ENCODE peak calls at places on chromosome X, in eight cellular contexts. N is iPS-NIHi11, J is AG08395, K is head of caudate nucleus, U is RPMI8226, F is kidney, Z is D341Med, Y is MCF 10A. W is an unnamed sample.

GRCh38 chrX:38985375-38985774 is 184.1 kb downstream of the MID1IP1 start:
- DNase-seq in Y (peak), J (peak), K (no peak), Z (peak), N (peak), F (no peak), U (peak), W (peak)

GRCh38 chrX:18701621-18702361 is 5.7 kb upstream of the PPEF1 start:
- DNase-seq in U (no peak), F (peak), J (no peak), Y (peak), K (no peak), N (no peak), Z (no peak), W (no peak)

GRCh38 chrX:116961872-116962582 is 499.3 kb upstream of the CT83 start:
- DNase-seq in Y (peak), U (no peak), Z (no peak), F (no peak), N (no peak), J (peak), K (no peak), W (no peak)

GRCh38 chrX:132044953-132045352 is 21.9 kb downstream of the STK26 start:
- DNase-seq in U (no peak), F (no peak), K (no peak), Y (peak), Z (no peak), N (no peak), J (no peak), W (no peak)

GRCh38 chrX:56813318-56813837 is 84.3 kb downstream of the NBDY start:
- DNase-seq in K (peak), J (peak), U (no peak), Z (peak), N (no peak), Y (peak), F (no peak), W (peak)

GRCh38 chrX:29841750-29842149 is 373.6 kb upstream of the MAGEB2 start:
- DNase-seq in F (no peak), N (no peak), J (no peak), Y (no peak), U (no peak), K (no peak), Z (no peak), W (no peak)

GRCh38 chrX:118974088-118974907 is at the start of gene LONRF3:
- DNase-seq in F (peak), Z (peak), Y (peak), J (peak), U (peak), K (peak), N (peak), W (peak)

GRCh38 chrX:148629435-148629834 is 129.0 kb downstream of the AFF2 start:
- DNase-seq in U (no peak), N (no peak), K (no peak), Y (no peak), J (no peak), F (no peak), Z (no peak), W (peak)

GRCh38 chrX:154735695-154736393 is 15.0 kb downstream of the GAB3 start:
- DNase-seq in F (no peak), J (peak), Z (no peak), K (no peak), N (no peak), U (no peak), Y (peak), W (no peak)

GRCh38 chrX:45083314-45083713 is 117.4 kb downstream of the DIPK2B start:
- DNase-seq in J (no peak), K (no peak), Z (no peak), U (no peak), F (no peak), Y (no peak), N (no peak), W (no peak)

GRCh38 chrX:47247206-47247998 is 14.6 kb downstream of the USP11 start:
- DNase-seq in J (peak), Y (no peak), K (no peak), U (no peak), Z (no peak), N (no peak), F (no peak), W (no peak)